ENCODE peak calls at places on chromosomes 3 and 15, in six cellular contexts. H is AG20443, O is NCI-H1105, Q is hepatic stellate cell, I is fibroblast of pulmonary artery, T is NCI-H1694. X is an unnamed sample.

GRCh38 chr3:151439652-151440125 is 21.2 kb downstream of the IGSF10 start:
- DNase-seq in I (peak), Q (peak), O (peak), H (peak), T (peak), X (peak)

GRCh38 chr15:39890640-39891039 is 29.4 kb downstream of the GPR176 start:
- DNase-seq in H (no peak), T (no peak), Q (no peak), I (no peak), O (no peak), X (no peak)

GRCh38 chr15:83352124-83352523 is 67.7 kb upstream of the BNC1 start:
- DNase-seq in Q (no peak), O (no peak), I (no peak), T (no peak), H (no peak), X (no peak)

GRCh38 chr3:169769287-169770181 is at the start of gene ACTRT3:
- DNase-seq in H (peak), O (no peak), T (no peak), Q (peak), I (peak), X (peak)

GRCh38 chr3:34619990-34620389 is 821.6 kb downstream of the PDCD6IP start:
- DNase-seq in H (no peak), I (peak), O (no peak), T (no peak), Q (no peak), X (no peak)

GRCh38 chr15:69127226-69127625 is 33.2 kb upstream of the GLCE start:
- DNase-seq in H (no peak), Q (no peak), T (no peak), I (peak), O (no peak), X (no peak)

GRCh38 chr3:190012314-190012782 is 108.3 kb downstream of the P3H2 start:
- DNase-seq in I (peak), O (no peak), Q (no peak), H (peak), T (no peak), X (peak)

GRCh38 chr3:11721114-11721440 is 77.4 kb upstream of the VGLL4 start:
- DNase-seq in H (no peak), I (no peak), T (no peak), Q (no peak), O (no peak), X (no peak)

GRCh38 chr15:79721256-79721655 is 175.6 kb downstream of the MTHFS start:
- DNase-seq in T (no peak), I (peak), Q (no peak), H (no peak), O (no peak), X (no peak)

GRCh38 chr3:131053021-131053420 is 26.3 kb downstream of the NEK11 start:
- DNase-seq in I (peak), O (no peak), Q (no peak), H (no peak), T (no peak), X (no peak)

GRCh38 chr3:127276396-127276795 is 11.4 kb downstream of the PRR20G start:
- DNase-seq in T (no peak), O (no peak), Q (no peak), H (no peak), I (no peak), X (peak)

GRCh38 chr15:74656935-74657535 is 38.8 kb downstream of the EDC3 start:
- DNase-seq in I (no peak), O (no peak), T (peak), Q (no peak), H (no peak), X (no peak)

GRCh38 chr15:31345606-31346366 is 19.2 kb downstream of the KLF13 start:
- DNase-seq in Q (no peak), I (no peak), O (no peak), T (no peak), H (peak), X (no peak)

GRCh38 chr15:73325191-73325980 is 43.4 kb downstream of the HCN4 start:
- DNase-seq in Q (peak), I (no peak), H (no peak), T (no peak), O (no peak), X (no peak)

GRCh38 chr15:34621675-34622074 is 38.2 kb upstream of the GOLGA8B start:
- DNase-seq in Q (no peak), I (peak), H (peak), O (no peak), T (peak), X (peak)

GRCh38 chr3:127133971-127134370 is 59.0 kb upstream of the PRR23E start:
- DNase-seq in O (no peak), T (no peak), H (no peak), Q (no peak), I (no peak), X (no peak)

GRCh38 chr3:71305246-71306206 is 278.0 kb downstream of the FOXP1 start:
- DNase-seq in O (no peak), T (no peak), Q (peak), H (no peak), I (peak), X (no peak)

X was measured in Caki2.